ENCODE peak calls at places on chromosomes 3 and 15, in seven cellular contexts. R is neural progenitor cell, B is trophoblast cell, V is hepatocyte, T is HepG2, H is GM23248, Q is astrocyte. E is an unnamed sample.

GRCh38 chr15:29825205-29825604 is 2.9 kb upstream of the TJP1 start:
- DNase-seq in R (no peak), Q (peak; percentile 58), B (no peak), T (no peak), V (no peak), H (no peak), E (no peak)

GRCh38 chr15:67241132-67241855 is 13.2 kb downstream of the AAGAB start:
- DNase-seq in R (peak; percentile 13), B (no peak), Q (no peak), H (no peak), T (no peak), V (no peak), E (no peak)

GRCh38 chr3:142127941-142128658 is 21.2 kb downstream of the TFDP2 start:
- DNase-seq in Q (no peak), R (peak; percentile 48), V (no peak), B (no peak), T (no peak), H (no peak), E (no peak)

GRCh38 chr15:90905306-90906180 is 2.4 kb downstream of the MAN2A2 start:
- DNase-seq in Q (no peak), H (no peak), R (no peak), V (no peak), B (no peak), T (no peak), E (no peak)

GRCh38 chr3:172591876-172592771 is 68.9 kb upstream of the TNFSF10 start:
- DNase-seq in V (no peak), B (peak; percentile 52), T (no peak), R (no peak), Q (peak; percentile 49), H (no peak), E (no peak)

GRCh38 chr3:21446027-21446426 is 305.0 kb downstream of the ZNF385D start:
- DNase-seq in R (no peak), T (no peak), H (no peak), V (no peak), B (no peak), Q (no peak), E (no peak)

GRCh38 chr3:60759439-60759838 is 491.8 kb downstream of the FHIT start:
- DNase-seq in B (no peak), T (no peak), R (no peak), Q (no peak), V (no peak), H (no peak), E (no peak)

GRCh38 chr3:183298708-183299153 is 45.7 kb downstream of the B3GNT5 start:
- DNase-seq in R (peak; percentile 15), H (peak; percentile 95), V (peak; percentile 68), Q (peak; percentile 92), T (no peak), B (no peak), E (no peak)

GRCh38 chr3:159237221-159237620 is 435.4 kb downstream of the MFSD1 start:
- DNase-seq in H (peak; percentile 37), T (no peak), V (no peak), R (no peak), Q (peak; percentile 71), B (no peak), E (no peak)

DNA sequence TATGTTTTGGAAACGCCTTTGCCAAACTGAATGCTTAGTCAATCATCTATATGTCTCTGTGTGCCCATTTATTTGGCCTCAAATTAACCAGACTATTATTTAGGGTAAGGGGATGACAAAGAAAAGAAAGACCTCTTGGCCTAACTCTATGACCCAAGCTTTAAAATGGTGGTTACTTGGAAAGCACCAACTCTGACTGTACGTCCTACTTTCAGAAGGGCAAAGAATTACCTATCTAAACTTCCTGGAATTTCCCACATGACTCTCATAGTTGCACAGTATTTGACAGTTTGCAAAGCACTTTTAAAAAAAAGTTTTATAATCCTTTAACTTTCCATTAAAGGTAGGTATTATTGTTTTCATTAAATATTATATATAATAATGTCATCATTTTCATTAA is 6.3 kb upstream of the MTHFS start:
- DNase-seq in V (no peak), Q (no peak), R (no peak), H (no peak), T (no peak), B (no peak), E (no peak)
- H3K4me1 ChIP-seq in V (peaks cover 2% of the 10 kb centered on the region), Q (no peaks in the 10 kb centered on the region), R (no peaks in the 10 kb centered on the region), H (peaks cover 15% of the 10 kb centered on the region), T (peaks cover 20% of the 10 kb centered on the region), B (no peaks in the 10 kb centered on the region), E (peaks cover 16% of the 10 kb centered on the region)

GRCh38 chr3:11095932-11096265 is 58.4 kb upstream of the HRH1 start:
- DNase-seq in R (peak; percentile 23), Q (no peak), V (no peak), T (no peak), H (no peak), B (no peak), E (no peak)

GRCh38 chr3:11091791-11092190 is 62.5 kb upstream of the HRH1 start:
- DNase-seq in Q (no peak), B (no peak), V (no peak), R (no peak), T (no peak), H (no peak), E (no peak)

GRCh38 chr3:11099306-11099705 is 55.0 kb upstream of the HRH1 start:
- DNase-seq in T (no peak), V (no peak), B (no peak), R (no peak), H (peak; percentile 15), Q (peak; percentile 38), E (no peak)

GRCh38 chr3:11093823-11094340 is 60.4 kb upstream of the HRH1 start:
- DNase-seq in R (no peak), Q (no peak), T (no peak), B (no peak), H (no peak), V (no peak), E (no peak)

DNA sequence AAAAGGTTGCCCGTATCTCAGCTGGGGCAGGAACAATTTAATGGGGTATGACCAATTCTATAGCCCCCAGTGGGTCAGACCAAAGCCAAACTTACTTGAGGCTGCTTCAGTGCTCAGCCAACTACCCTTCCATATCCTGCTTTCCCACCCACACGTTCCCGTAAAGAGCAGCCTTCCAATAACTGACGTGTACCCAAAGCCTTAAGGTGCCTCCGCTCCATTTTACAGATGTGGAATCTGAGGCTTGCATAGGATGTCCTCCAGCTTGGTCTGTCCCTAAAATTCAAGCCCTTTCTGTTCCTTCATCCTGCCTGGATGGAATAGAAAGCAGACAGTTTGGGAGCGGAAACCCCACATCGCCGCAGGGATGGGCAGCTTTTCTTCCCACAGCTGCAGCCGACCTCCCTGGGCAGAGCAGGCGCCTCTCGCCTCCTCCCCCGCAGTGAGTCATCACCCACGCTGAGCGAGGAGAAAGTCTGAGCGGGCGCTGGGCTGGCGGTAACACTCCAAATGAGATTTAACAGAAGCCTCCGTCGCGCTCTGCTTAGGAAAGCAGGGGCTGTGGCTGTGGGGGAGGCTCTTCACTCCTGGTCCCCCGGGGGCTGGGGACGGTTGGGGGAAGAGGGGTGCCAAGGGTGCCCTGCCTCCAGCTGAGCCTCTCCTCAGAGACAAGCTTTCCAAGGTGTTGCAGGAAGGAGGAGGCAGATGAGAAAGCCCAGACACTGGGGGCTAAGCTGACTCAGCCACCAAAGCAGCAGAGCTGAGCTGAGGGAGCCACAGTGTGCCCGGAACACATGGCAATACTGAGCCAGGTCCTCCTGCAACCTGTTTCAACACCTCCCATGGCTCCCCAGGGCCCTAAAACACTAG is 57.8 kb upstream of the HRH1 start:
- DNase-seq in T (no peak), R (peak; percentile 57), B (peak; percentile 50), H (peak; percentile 98), V (peak; percentile 89), Q (peak; percentile 87), E (peak; percentile 75)
- H3K4me2 ChIP-seq in T (no peak overlapping the region), R (peak overlapping the region; percentile 72), B (peak overlapping the region; percentile 63), H (peak overlapping the region; percentile 78), V (peak overlapping the region; percentile 88), Q (peak overlapping the region; percentile 89), E (peak overlapping the region; percentile 88)

DNA sequence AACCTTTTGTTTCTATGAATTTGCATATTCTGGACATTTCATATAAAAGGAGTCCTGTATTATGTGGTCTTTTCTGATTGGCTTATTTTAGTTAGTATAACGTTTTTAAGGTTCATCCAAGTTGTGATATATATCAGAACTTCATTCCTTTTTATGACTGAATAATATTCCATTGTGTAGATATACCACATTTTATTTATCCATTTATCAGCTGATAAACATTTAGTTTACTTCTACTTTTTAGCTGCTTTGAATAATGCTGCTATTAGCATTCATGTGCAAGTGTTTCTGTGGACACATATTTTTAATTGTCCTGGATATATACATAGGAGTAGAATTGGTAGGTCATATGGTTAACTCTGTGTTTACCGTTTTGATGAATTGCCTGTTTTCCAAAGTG is 498.5 kb upstream of the ADAMTS9 start:
- DNase-seq in T (no peak), R (no peak), B (no peak), Q (no peak), H (no peak), V (no peak), E (no peak)
- H3K4me1 ChIP-seq in T (no peaks in the 10 kb centered on the region), R (no peaks in the 10 kb centered on the region), B (peaks cover 3% of the 10 kb centered on the region), Q (no peaks in the 10 kb centered on the region), H (no peaks in the 10 kb centered on the region), V (peaks cover 3% of the 10 kb centered on the region), E (no peaks in the 10 kb centered on the region)

DNA sequence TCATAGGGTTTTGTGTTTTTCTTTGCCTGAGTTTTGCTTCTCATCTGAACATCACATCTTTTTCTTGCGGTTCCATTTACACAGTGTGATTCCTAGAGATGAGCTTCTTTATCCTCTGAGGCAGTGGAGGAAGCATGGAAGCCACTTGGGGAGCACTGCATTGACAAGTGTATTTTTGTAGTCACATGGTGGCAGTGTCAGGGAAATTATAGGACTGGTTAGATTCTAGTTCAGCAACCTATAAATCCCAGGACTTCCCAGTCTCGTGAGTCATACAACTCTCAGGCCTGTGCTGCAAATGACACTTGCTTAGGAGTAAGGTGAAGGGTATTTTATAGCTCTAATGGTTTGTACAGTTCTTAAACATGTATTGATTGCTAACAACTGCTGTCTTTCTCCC is 58.4 kb downstream of the RBM6 start:
- DNase-seq in V (peak; percentile 46), B (no peak), R (no peak), H (peak; percentile 54), T (no peak), Q (peak; percentile 32), E (peak; percentile 8)
- H3K4me2 ChIP-seq in V (no peak overlapping the region), B (peak overlapping the region; percentile 32), R (no peak overlapping the region), H (no peak overlapping the region), T (no peak overlapping the region), Q (no peak overlapping the region), E (no peak overlapping the region)

GRCh38 chr3:20316238-20316637 is 130.2 kb upstream of the SGO1 start:
- DNase-seq in V (no peak), H (no peak), Q (no peak), T (no peak), B (no peak), R (no peak), E (no peak)
- H3K4me1 ChIP-seq in V (peaks cover 5% of the 10 kb centered on the region), H (no peaks in the 10 kb centered on the region), Q (no peaks in the 10 kb centered on the region), T (peaks cover 43% of the 10 kb centered on the region), B (no peaks in the 10 kb centered on the region), R (peaks cover 6% of the 10 kb centered on the region), E (no peaks in the 10 kb centered on the region)

DNA sequence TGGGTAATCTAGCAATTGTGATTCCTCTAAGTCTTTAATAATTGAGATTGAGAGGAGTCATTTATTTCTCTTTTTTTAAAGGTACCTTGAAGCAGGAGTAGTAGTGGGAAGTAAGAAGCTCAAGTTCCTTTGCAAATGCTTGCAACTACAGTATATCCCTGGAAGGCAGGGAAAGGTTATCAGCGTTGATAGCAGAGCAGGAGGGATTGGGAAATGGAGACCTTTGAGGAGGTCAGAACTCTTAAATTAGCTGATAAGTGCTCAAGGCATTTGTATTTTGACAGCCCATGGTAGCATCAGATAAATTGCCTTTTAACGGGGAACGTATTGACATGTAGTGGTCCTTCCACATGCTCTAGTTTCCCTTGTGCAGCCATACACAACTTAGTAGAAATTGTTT is 47.7 kb downstream of the MEF2A start:
- DNase-seq in Q (no peak), R (no peak), T (no peak), H (no peak), B (no peak), V (no peak), E (no peak)
- H3K4me2 ChIP-seq in Q (no peak overlapping the region), R (no peak overlapping the region), T (no peak overlapping the region), H (no peak overlapping the region), B (no peak overlapping the region), V (no peak overlapping the region), E (no peak overlapping the region)

GRCh38 chr15:81011593-81011992 is 10.9 kb downstream of the TLNRD1 start:
- DNase-seq in Q (no peak), B (no peak), H (peak; percentile 78), R (no peak), T (no peak), V (no peak), E (no peak)
- H3K4me1 ChIP-seq in Q (no peaks in the 10 kb centered on the region), B (no peaks in the 10 kb centered on the region), H (peaks cover 17% of the 10 kb centered on the region), R (peaks cover 6% of the 10 kb centered on the region), T (no peaks in the 10 kb centered on the region), V (no peaks in the 10 kb centered on the region), E (no peaks in the 10 kb centered on the region)

E was measured in PC-9.